ENCODE peak calls at places on chromosome 12, in five cellular contexts. X is GM23338, F is WTC11, I is COR-L47, Y is adipocyte. S is an unnamed sample.

GRCh38 chr12:123278150-123278627 is 6.5 kb upstream of the CDK2AP1 start:
- DNase-seq in X (no peak), F (no peak), I (no peak), Y (no peak), S (no peak)

GRCh38 chr12:122951406-122951805 is 14.9 kb downstream of the ABCB9 start:
- DNase-seq in X (no peak), F (no peak), I (no peak), Y (peak), S (no peak)

GRCh38 chr12:84891106-84891838 is 21.3 kb downstream of the SLC6A15 start:
- DNase-seq in X (no peak), F (no peak), I (no peak), Y (peak), S (no peak)

GRCh38 chr12:124754949-124755800 is 108.5 kb downstream of the SCARB1 start:
- DNase-seq in X (peak), F (peak), I (no peak), Y (peak), S (peak)

GRCh38 chr12:122003646-122004611 is 17.8 kb upstream of the BCL7A start:
- DNase-seq in X (no peak), F (no peak), I (no peak), Y (peak), S (no peak)

GRCh38 chr12:52275686-52276085 is 1.2 kb downstream of the KRT86 start:
- DNase-seq in X (no peak), F (no peak), I (no peak), Y (no peak), S (no peak)

GRCh38 chr12:127655691-127656090 is 611.3 kb upstream of the TMEM132C start:
- DNase-seq in X (no peak), F (no peak), I (no peak), Y (peak), S (no peak)

GRCh38 chr12:46858368-46858767 is 32.6 kb upstream of the SLC38A4 start:
- DNase-seq in X (peak), F (no peak), I (no peak), Y (no peak), S (no peak)

GRCh38 chr12:49059385-49060232 is 985 bp downstream of the KMT2D start:
- DNase-seq in X (peak), F (peak), I (no peak), Y (peak), S (peak)

GRCh38 chr12:58068706-58069105 is 127.3 kb downstream of the ATP23 start:
- DNase-seq in X (no peak), F (no peak), I (no peak), Y (no peak), S (no peak)

GRCh38 chr12:4164591-4165558 is 108.7 kb upstream of the CCND2 start:
- DNase-seq in X (peak), F (peak), I (no peak), Y (peak), S (peak)

GRCh38 chr12:132284618-132285310 is 44.6 kb downstream of the GALNT9 start:
- DNase-seq in X (no peak), F (no peak), I (no peak), Y (no peak), S (no peak)

GRCh38 chr12:112252184-112252583 is 126.8 kb downstream of the TRAFD1 start:
- DNase-seq in X (no peak), F (no peak), I (no peak), Y (peak), S (no peak)

GRCh38 chr12:6854036-6854435 is 2.1 kb downstream of the USP5 start:
- DNase-seq in X (no peak), F (no peak), I (no peak), Y (no peak), S (no peak)

GRCh38 chr12:50059440-50060119 is 2.2 kb downstream of the ASIC1 start:
- DNase-seq in X (no peak), F (no peak), I (no peak), Y (no peak), S (no peak)

GRCh38 chr12:105288311-105288996 is 42.0 kb upstream of the C12orf75 start:
- DNase-seq in X (no peak), F (no peak), I (no peak), Y (no peak), S (no peak)

GRCh38 chr12:97756741-97757140 is 294.1 kb downstream of the RMST start:
- DNase-seq in X (no peak), F (no peak), I (no peak), Y (no peak), S (no peak)

GRCh38 chr12:77324763-77325468 is 259.5 kb upstream of the E2F7 start:
- DNase-seq in X (peak), F (peak), I (peak), Y (peak), S (peak)

GRCh38 chr12:114904254-114905003 is 220.5 kb upstream of the TBX3 start:
- DNase-seq in X (no peak), F (no peak), I (no peak), Y (peak), S (no peak)

GRCh38 chr12:56315256-56315625 is 547 bp downstream of the CNPY2 start:
- DNase-seq in X (peak), F (no peak), I (no peak), Y (peak), S (peak)

GRCh38 chr12:92434607-92435025 is 268.2 kb upstream of the PLEKHG7 start:
- DNase-seq in X (no peak), F (no peak), I (no peak), Y (no peak), S (no peak)

GRCh38 chr12:113850309-113851056 is 115.6 kb downstream of the RBM19 start:
- DNase-seq in X (no peak), F (no peak), I (no peak), Y (peak), S (no peak)

GRCh38 chr12:49161092-49161795 is 27.6 kb downstream of the TUBA1A start:
- DNase-seq in X (no peak), F (no peak), I (no peak), Y (no peak), S (no peak)

GRCh38 chr12:24719293-24719721 is 229.6 kb downstream of the BCAT1 start:
- DNase-seq in X (no peak), F (no peak), I (no peak), Y (no peak), S (no peak)

GRCh38 chr12:22105542-22105941 is 59.5 kb downstream of the CMAS start:
- DNase-seq in X (no peak), F (no peak), I (no peak), Y (no peak), S (no peak)

GRCh38 chr12:57715786-57716185 is 21.9 kb downstream of the OS9 start:
- DNase-seq in X (no peak), F (no peak), I (no peak), Y (no peak), S (no peak)

GRCh38 chr12:104651812-104652211 is 195.1 kb downstream of the CHST11 start:
- DNase-seq in X (no peak), F (no peak), I (peak), Y (no peak), S (no peak)

GRCh38 chr12:42477931-42478330 is 111.6 kb downstream of the PRICKLE1 start:
- DNase-seq in X (no peak), F (no peak), I (no peak), Y (no peak), S (no peak)

GRCh38 chr12:21379218-21379617 is 6.5 kb downstream of the IAPP start:
- DNase-seq in X (no peak), F (no peak), I (no peak), Y (no peak), S (no peak)

GRCh38 chr12:81078469-81079196 is 754 bp downstream of the ACSS3 start:
- DNase-seq in X (no peak), F (no peak), I (no peak), Y (peak), S (no peak)

GRCh38 chr12:47033797-47034555 is 45.4 kb upstream of the PCED1B start:
- DNase-seq in X (no peak), F (no peak), I (no peak), Y (peak), S (no peak)

GRCh38 chr12:102824218-102824835 is 92.7 kb downstream of the PAH start:
- DNase-seq in X (peak), F (peak), I (no peak), Y (peak), S (peak)

GRCh38 chr12:81585787-81586186 is 173.4 kb downstream of the PPFIA2 start:
- DNase-seq in X (no peak), F (no peak), I (no peak), Y (no peak), S (no peak)

GRCh38 chr12:4579305-4580097 is 17.5 kb downstream of the DYRK4 start:
- DNase-seq in X (peak), F (no peak), I (no peak), Y (peak), S (peak)